ENCODE peak calls at places on chromosome 9, in nine cellular contexts. R is ovary; I is activated T-cell treated with anti-CD3 and anti-CD28 coated beads, Interleukin-2, amount 50 U/mL, for 24 hours; L is NCI-H510A treated with DMSO at 0.1 percent for 48 hours; V is activated T-helper 1 cell treated with Interleukin-2 at 50 U/mL for 16 hours; F is stimulated activated CD4-positive, alpha-beta T cell treated with anti-CD3 and anti-CD28 coated beads, TNF-alpha, amount 100 ng/mL, for 4 hours; K is heart left ventricle; Q is GM20000; J is CD4-positive, alpha-beta T cell. E is an unnamed sample.

GRCh38 chr9:77731930-77732329 is 83.8 kb upstream of the GNA14 start:
- DNase-seq in F (no peak), K (no peak), I (no peak), R (no peak), V (no peak), L (peak), Q (no peak), J (no peak), E (peak)

GRCh38 chr9:108671156-108671555 is 184.6 kb downstream of the ACTL7B start:
- DNase-seq in J (no peak), K (no peak), V (no peak), I (no peak), R (no peak), F (no peak), L (no peak), Q (no peak), E (no peak)

GRCh38 chr9:124897570-124898460 is 35.9 kb downstream of the ARPC5L start:
- DNase-seq in L (no peak), Q (no peak), F (no peak), K (no peak), I (no peak), R (no peak), J (no peak), V (no peak), E (no peak)

GRCh38 chr9:14092344-14092743 is 221.6 kb downstream of the NFIB start:
- DNase-seq in I (no peak), F (no peak), K (no peak), L (no peak), Q (no peak), V (no peak), R (no peak), J (no peak), E (no peak)

GRCh38 chr9:37329576-37329975 is 92.9 kb upstream of the GRHPR start:
- DNase-seq in R (no peak), K (no peak), Q (peak), L (peak), J (no peak), V (no peak), I (no peak), F (no peak), E (peak)

GRCh38 chr9:132166599-132166998 is 4.7 kb downstream of the NTNG2 start:
- DNase-seq in V (no peak), J (no peak), L (no peak), K (no peak), I (no peak), R (no peak), Q (no peak), F (no peak), E (no peak)

GRCh38 chr9:130186839-130187522 is 14.8 kb downstream of the NCS1 start:
- DNase-seq in I (no peak), R (peak), J (no peak), K (peak), L (peak), F (no peak), V (no peak), Q (no peak), E (no peak)

GRCh38 chr9:128552744-128553221 is 396 bp downstream of the SPTAN1 start:
- DNase-seq in V (peak), L (no peak), F (no peak), Q (no peak), R (no peak), J (peak), I (no peak), K (peak), E (peak)

GRCh38 chr9:86407022-86407421 is 52.8 kb upstream of the TUT7 start:
- DNase-seq in J (no peak), K (no peak), R (no peak), V (no peak), L (no peak), I (no peak), Q (no peak), F (no peak), E (peak)

GRCh38 chr9:34809504-34810186 is 99.7 kb upstream of the CCL21 start:
- DNase-seq in R (no peak), J (no peak), V (no peak), K (no peak), I (no peak), F (no peak), L (no peak), Q (peak), E (no peak)

GRCh38 chr9:37575511-37575914 is 667 bp downstream of the FBXO10 start:
- DNase-seq in J (no peak), K (no peak), V (no peak), I (no peak), L (no peak), Q (peak), F (no peak), R (no peak), E (peak)